ENCODE peak calls at places on chromosomes 1 and 21, in nine cellular contexts. F is stomach, V is sigmoid colon, B is ovary, X is SK-N-SH, I is esophagus muscularis mucosa, H is A549, Y is tibial nerve, R is H1. K is an unnamed sample.

GRCh38 chr21:16942703-16943102 is 570.1 kb upstream of the CXADR start:
- DNase-seq in I (no peak), R (peak; percentile 43), V (no peak), Y (no peak), F (no peak), X (peak; percentile 1), B (no peak), H (no peak), K (no peak)

GRCh38 chr1:177255411-177255810 is 84.7 kb downstream of the BRINP2 start:
- DNase-seq in R (no peak), Y (no peak), F (no peak), I (no peak), X (no peak), B (no peak), H (no peak), V (no peak), K (no peak)

GRCh38 chr1:92070892-92071291 is 4.3 kb downstream of the SETSIP start:
- DNase-seq in I (no peak), F (no peak), B (no peak), X (no peak), R (no peak), Y (no peak), H (no peak), V (no peak), K (no peak)

GRCh38 chr21:34574984-34575529 is 39.9 kb downstream of the RCAN1 start:
- DNase-seq in H (no peak), F (no peak), B (no peak), I (no peak), R (no peak), Y (no peak), X (no peak), V (no peak), K (no peak)

GRCh38 chr1:116177861-116178260 is 66.7 kb downstream of the MAB21L3 start:
- DNase-seq in Y (no peak), F (no peak), I (peak; percentile 17), H (no peak), X (no peak), B (no peak), V (no peak), R (no peak), K (no peak)

GRCh38 chr1:21117159-21117953 is 59.3 kb downstream of the EIF4G3 start:
- DNase-seq in B (no peak), Y (no peak), I (no peak), V (no peak), H (no peak), R (no peak), F (no peak), X (no peak), K (no peak)

GRCh38 chr1:226892534-226892895 is 22.1 kb downstream of the PSEN2 start:
- DNase-seq in H (no peak), R (no peak), V (no peak), X (no peak), F (no peak), I (no peak), B (no peak), Y (no peak), K (no peak)

GRCh38 chr1:176852124-176852523 is 312.4 kb downstream of the ASTN1 start:
- DNase-seq in R (no peak), I (no peak), Y (no peak), B (no peak), X (no peak), V (no peak), H (no peak), F (no peak), K (no peak)

GRCh38 chr1:32072622-32073386 is at the start of gene TMEM39B:
- DNase-seq in R (peak; percentile 97), I (peak; percentile 98), B (peak; percentile 93), Y (peak; percentile 91), V (peak; percentile 97), F (peak; percentile 97), H (peak; percentile 82), X (peak; percentile 97), K (peak; percentile 97)
- TF ChIP-seq CTCF in R (peak; percentile 68), I (no peak), B (no peak), Y (no peak), V (peak; percentile 46), F (no peak), H (no peak), X (no peak), K (no peak)

GRCh38 chr1:155324717-155325595 is 4.3 kb downstream of the RUSC1 start:
- DNase-seq in I (no peak), X (peak; percentile 78), Y (no peak), V (peak; percentile 86), B (peak; percentile 63), H (peak; percentile 88), F (peak; percentile 65), R (peak; percentile 41), K (peak; percentile 81)
- TF ChIP-seq EP300 in I (no peak), X (no peak), Y (no peak), V (no peak), B (no peak), H (no peak), F (no peak), R (no peak), K (no peak)

GRCh38 chr1:220785166-220786056 is 1.3 kb upstream of the MTARC1 start:
- DNase-seq in V (peak; percentile 32), B (no peak), R (no peak), I (no peak), F (no peak), H (no peak), Y (no peak), X (no peak), K (no peak)

GRCh38 chr1:220788146-220788545 is 1.4 kb downstream of the MTARC1 start:
- DNase-seq in V (peak; percentile 68), R (no peak), Y (no peak), B (no peak), H (no peak), F (no peak), I (no peak), X (no peak), K (no peak)

GRCh38 chr1:220787069-220787614 is 429 bp downstream of the MTARC1 start:
- DNase-seq in B (no peak), Y (no peak), V (peak; percentile 64), I (no peak), H (peak; percentile 58), R (no peak), X (peak; percentile 71), F (peak; percentile 71), K (no peak)

GRCh38 chr1:220786057-220786336 is 716 bp upstream of the MTARC1 start:
- DNase-seq in B (no peak), Y (no peak), X (no peak), V (no peak), R (no peak), H (no peak), F (peak; percentile 38), I (no peak), K (no peak)

GRCh38 chr1:220786337-220787068 is at the start of gene MTARC1:
- DNase-seq in X (peak; percentile 95), B (peak; percentile 43), I (no peak), V (peak; percentile 83), Y (no peak), H (peak; percentile 65), F (peak; percentile 85), R (no peak), K (peak; percentile 70)
- TF ChIP-seq CTCF in X (peak; percentile 13), B (no peak), I (peak; percentile 30), V (no peak), Y (no peak), H (peak; percentile 20), F (no peak), R (no peak), K (no peak)

GRCh38 chr1:199741586-199741985 is 285.9 kb upstream of the NR5A2 start:
- DNase-seq in F (no peak), B (no peak), H (no peak), V (no peak), X (no peak), Y (no peak), I (no peak), R (no peak), K (no peak)

GRCh38 chr1:199746985-199747384 is 280.5 kb upstream of the NR5A2 start:
- DNase-seq in B (no peak), Y (no peak), H (no peak), R (no peak), V (no peak), I (no peak), F (no peak), X (no peak), K (no peak)

GRCh38 chr1:199743227-199743626 is 284.3 kb upstream of the NR5A2 start:
- DNase-seq in H (no peak), V (no peak), Y (no peak), F (no peak), I (no peak), X (no peak), R (no peak), B (no peak), K (no peak)

GRCh38 chr1:199747984-199748383 is 279.5 kb upstream of the NR5A2 start:
- DNase-seq in F (no peak), V (no peak), R (peak; percentile 51), X (no peak), H (no peak), B (no peak), Y (no peak), I (no peak), K (no peak)

DNA sequence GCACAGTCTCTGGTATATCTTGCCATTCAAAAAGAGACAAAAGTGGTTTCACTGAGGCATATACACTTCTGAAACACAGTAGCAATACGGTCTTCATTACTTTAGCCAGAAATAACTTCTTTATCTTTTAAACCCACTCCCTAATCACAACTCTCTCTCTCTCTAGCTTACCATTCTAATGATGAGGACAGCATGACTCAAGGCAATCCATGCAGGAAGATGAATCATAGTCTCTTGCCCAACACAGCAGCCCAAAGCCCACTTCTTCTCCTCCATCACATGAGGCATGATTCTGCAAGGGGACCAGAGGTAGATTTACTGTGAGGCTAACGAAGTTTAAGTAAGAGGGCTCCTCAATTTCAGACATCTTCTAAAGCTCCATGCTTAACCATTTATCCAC is 285.0 kb upstream of the NR5A2 start:
- DNase-seq in F (no peak), V (no peak), X (no peak), H (peak; percentile 80), R (no peak), I (no peak), B (no peak), Y (no peak), K (no peak)
- TF ChIP-seq EP300 in F (no peak), V (no peak), X (no peak), H (no peak), R (no peak), I (no peak), B (no peak), Y (no peak), K (no peak)

DNA sequence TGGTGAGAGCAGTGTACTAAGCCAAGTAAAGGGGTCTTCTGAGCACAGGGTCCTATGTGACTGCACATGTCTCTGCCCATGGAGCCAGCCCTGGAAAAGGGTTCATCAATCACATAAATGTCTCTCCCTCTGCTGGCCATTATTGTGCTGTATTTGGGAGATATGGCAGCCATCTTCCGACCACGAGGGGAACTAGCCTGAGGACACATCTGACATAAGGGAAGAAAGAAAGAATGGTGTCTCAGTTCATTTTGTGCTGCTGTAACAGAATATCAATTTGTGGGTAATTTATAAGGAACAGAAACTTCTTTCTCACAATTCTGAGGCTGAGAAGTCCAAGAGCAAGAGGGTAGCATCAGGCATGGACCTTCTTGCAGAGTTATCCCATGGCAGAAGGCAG is 55.1 kb upstream of the GJA5 start:
- DNase-seq in H (no peak), X (no peak), I (no peak), R (no peak), B (no peak), F (no peak), Y (no peak), V (no peak), K (no peak)
- TF ChIP-seq CTCF in H (no peak), X (no peak), I (no peak), R (no peak), B (no peak), F (no peak), Y (no peak), V (no peak), K (no peak)

K was measured in suprapubic skin.